ENCODE peak calls at places on chromosomes 5 and 9, in five cellular contexts. I is KG1, U is H1, T is psoas muscle, F is neural crest cell. N is an unnamed sample.

GRCh38 chr5:86837610-86838009 is 219.9 kb downstream of the COX7C start:
- DNase-seq in I (no peak), U (no peak), T (no peak), F (no peak), N (no peak)

GRCh38 chr9:125850763-125851162 is 103.6 kb downstream of the PBX3 start:
- DNase-seq in I (no peak), U (no peak), T (no peak), F (no peak), N (no peak)

GRCh38 chr9:77251050-77251449 is 73.7 kb downstream of the VPS13A start:
- DNase-seq in I (no peak), U (no peak), T (no peak), F (no peak), N (no peak)

GRCh38 chr5:945691-946541 is 53.2 kb downstream of the TRIP13 start:
- DNase-seq in I (no peak), U (no peak), T (no peak), F (no peak), N (no peak)

GRCh38 chr5:137954131-137954879 is 65.0 kb downstream of the PKD2L2 start:
- DNase-seq in I (no peak), U (no peak), T (no peak), F (no peak), N (no peak)

GRCh38 chr5:39580702-39581498 is 156.1 kb upstream of the DAB2 start:
- DNase-seq in I (no peak), U (no peak), T (no peak), F (no peak), N (no peak)

GRCh38 chr5:142529626-142530278 is 156.1 kb downstream of the FGF1 start:
- DNase-seq in I (no peak), U (no peak), T (no peak), F (no peak), N (no peak)

GRCh38 chr5:134506054-134507039 is 19.1 kb upstream of the JADE2 start:
- DNase-seq in I (no peak), U (no peak), T (peak), F (no peak), N (peak)

GRCh38 chr5:168020522-168021294 is 270.7 kb upstream of the WWC1 start:
- DNase-seq in I (no peak), U (no peak), T (no peak), F (no peak), N (no peak)

GRCh38 chr5:125411163-125412050 is 665.0 kb upstream of the ZNF608 start:
- DNase-seq in I (no peak), U (no peak), T (no peak), F (no peak), N (no peak)